ENCODE peak calls at places on chromosomes 16 and 17, in eight cellular contexts. A is spleen; Y is mucosa of descending colon; J is CD8-positive, alpha-beta T cell; W is CD8-positive, alpha-beta memory T cell; E is heart right ventricle; F is H1; C is adipocyte. N is an unnamed sample. For H3K9me3, H3K4me1 and H3K36me3, the result is how much of the 10 kb centered on the place peaks cover.

GRCh38 chr16:89476811-89477261 is 13.5 kb downstream of the ANKRD11 start:
- DNase-seq in A (no peak), Y (no peak), J (no peak), W (no peak), E (no peak), F (no peak), C (no peak), N (no peak)

GRCh38 chr16:1338119-1338730 is 4.8 kb downstream of the BAIAP3 start:
- DNase-seq in A (no peak), Y (peak), J (no peak), W (no peak), E (no peak), F (no peak), C (no peak), N (no peak)

GRCh38 chr17:18356624-18357023 is 6.7 kb downstream of the SHMT1 start:
- DNase-seq in A (no peak), Y (no peak), J (no peak), W (no peak), E (no peak), F (no peak), C (peak), N (no peak)

GRCh38 chr16:3022208-3022696 is 1.5 kb downstream of the HCFC1R1 start:
- DNase-seq in A (peak), Y (peak), J (peak), W (peak), E (peak), F (no peak), C (peak), N (peak)

GRCh38 chr17:59753522-59754467 is 46.3 kb downstream of the VMP1 start:
- DNase-seq in A (no peak), Y (no peak), J (no peak), W (peak), E (no peak), F (no peak), C (peak), N (no peak)

GRCh38 chr17:79750650-79751545 is 20.2 kb downstream of the ENPP7 start:
- DNase-seq in A (no peak), Y (no peak), J (no peak), W (no peak), E (no peak), F (no peak), C (no peak), N (no peak)

GRCh38 chr17:27856676-27857429 is 36.3 kb downstream of the LYRM9 start:
- DNase-seq in A (no peak), Y (no peak), J (no peak), W (no peak), E (no peak), F (no peak), C (no peak), N (no peak)

GRCh38 chr17:7043544-7044268 is at the start of gene SLC16A11:
- DNase-seq in A (peak), Y (peak), J (peak), W (peak), E (peak), F (no peak), C (peak), N (peak)

GRCh38 chr17:78998311-78999055 is 11.1 kb downstream of the CANT1 start:
- DNase-seq in A (peak), Y (peak), J (no peak), W (no peak), E (peak), F (no peak), C (no peak), N (peak)

GRCh38 chr16:10314811-10315210 is 71.0 kb upstream of the ATF7IP2 start:
- DNase-seq in A (no peak), Y (no peak), J (no peak), W (peak), E (no peak), F (no peak), C (peak), N (no peak)

GRCh38 chr17:41581366-41582060 is 5.2 kb downstream of the KRT14 start:
- DNase-seq in A (no peak), Y (no peak), J (no peak), W (no peak), E (no peak), F (no peak), C (no peak), N (no peak)

GRCh38 chr17:47813512-47814031 is 8.0 kb downstream of the OSBPL7 start:
- DNase-seq in A (no peak), Y (no peak), J (no peak), W (no peak), E (no peak), F (no peak), C (no peak), N (peak)

GRCh38 chr17:29566473-29567361 is at the start of gene ABHD15:
- DNase-seq in A (peak), Y (peak), J (peak), W (peak), E (peak), F (no peak), C (peak), N (peak)

GRCh38 chr17:1649116-1649843 is 386 bp downstream of the RILP start:
- DNase-seq in A (peak), Y (peak), J (no peak), W (peak), E (peak), F (no peak), C (peak), N (peak)

GRCh38 chr16:77431131-77431670 is 3.6 kb downstream of the ADAMTS18 start:
- DNase-seq in A (no peak), Y (no peak), J (no peak), W (no peak), E (no peak), F (no peak), C (no peak), N (no peak)

GRCh38 chr17:44911133-44912001 is 3.9 kb downstream of the GFAP start:
- DNase-seq in A (peak), Y (peak), J (peak), W (peak), E (peak), F (peak), C (peak), N (peak)

GRCh38 chr16:55678061-55678935 is 22.5 kb downstream of the SLC6A2 start:
- DNase-seq in A (no peak), Y (no peak), J (no peak), W (no peak), E (no peak), F (no peak), C (no peak), N (no peak)

GRCh38 chr16:88730632-88731607 is 24.6 kb downstream of the CTU2 start:
- DNase-seq in A (no peak), Y (no peak), J (no peak), W (no peak), E (no peak), F (no peak), C (no peak), N (no peak)

GRCh38 chr17:30236807-30237206 is 1.3 kb upstream of the SLC6A4 start:
- DNase-seq in A (peak), Y (peak), J (peak), W (no peak), E (peak), F (peak), C (peak), N (peak)

DNA sequence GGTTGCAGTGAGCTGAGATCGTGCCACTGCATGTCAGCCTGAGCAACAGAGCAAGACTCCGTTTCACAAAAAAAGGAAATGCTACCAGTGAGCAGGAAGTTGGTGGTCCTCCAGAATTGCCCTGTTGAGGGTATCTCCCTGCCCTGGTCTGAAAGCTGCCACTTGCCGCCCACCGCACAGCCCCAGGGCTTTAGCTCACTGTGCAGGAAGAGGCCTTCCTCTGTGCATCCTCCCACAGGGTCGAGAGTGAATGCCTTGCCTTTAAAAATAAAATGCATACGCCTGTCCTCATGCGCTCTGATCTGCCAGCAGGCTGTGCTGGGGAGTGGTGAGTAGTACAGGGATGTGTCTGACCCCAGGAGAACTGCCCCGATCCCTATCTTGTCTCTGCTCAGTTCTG is 587.5 kb downstream of the MAF start:
- DNase-seq in A (no peak), Y (no peak), J (no peak), W (no peak), E (no peak), F (no peak), C (no peak), N (no peak)
- H3K9me3 ChIP-seq in A (under half), Y (under half), J (under half), W (under half), E (under half), F (under half), C (under half), N (under half)

GRCh38 chr16:75112281-75113045 is 4.1 kb downstream of the LDHD start:
- DNase-seq in A (peak), Y (peak), J (no peak), W (no peak), E (no peak), F (no peak), C (no peak), N (peak)
- H3K4me1 ChIP-seq in A (under half), Y (under half), J (under half), W (under half), E (under half), F (half or more), C (under half), N (half or more)

DNA sequence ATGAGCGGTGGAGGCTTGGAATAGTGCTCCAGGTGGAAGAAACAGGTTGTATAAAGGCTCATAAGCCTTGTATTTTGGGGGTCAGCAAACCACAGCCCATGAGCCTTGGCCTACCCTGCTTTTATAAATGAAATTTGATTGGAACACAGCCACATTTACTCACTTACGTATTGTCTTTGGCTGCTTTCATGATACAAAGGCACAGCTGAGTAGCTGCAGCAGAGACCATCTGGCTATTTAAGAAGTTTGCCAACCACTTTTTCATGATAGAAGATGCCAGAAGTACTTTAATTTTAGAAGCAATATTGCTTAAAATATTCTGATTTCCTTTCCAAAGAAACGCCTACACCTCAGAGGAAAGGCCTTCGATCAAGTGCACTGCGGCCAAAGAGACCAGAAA is 73.8 kb downstream of the C17orf58 start:
- DNase-seq in A (no peak), Y (no peak), J (no peak), W (no peak), E (no peak), F (no peak), C (no peak), N (no peak)
- H3K36me3 ChIP-seq in A (half or more), Y (under half), J (under half), W (under half), E (under half), F (half or more), C (half or more), N (half or more)

GRCh38 chr17:72448019-72448418 is 327.2 kb downstream of the SOX9 start:
- DNase-seq in A (no peak), Y (no peak), J (no peak), W (no peak), E (no peak), F (no peak), C (no peak), N (no peak)
- H3K9me3 ChIP-seq in A (under half), Y (under half), J (under half), W (under half), E (under half), F (under half), C (under half), N (under half)

DNA sequence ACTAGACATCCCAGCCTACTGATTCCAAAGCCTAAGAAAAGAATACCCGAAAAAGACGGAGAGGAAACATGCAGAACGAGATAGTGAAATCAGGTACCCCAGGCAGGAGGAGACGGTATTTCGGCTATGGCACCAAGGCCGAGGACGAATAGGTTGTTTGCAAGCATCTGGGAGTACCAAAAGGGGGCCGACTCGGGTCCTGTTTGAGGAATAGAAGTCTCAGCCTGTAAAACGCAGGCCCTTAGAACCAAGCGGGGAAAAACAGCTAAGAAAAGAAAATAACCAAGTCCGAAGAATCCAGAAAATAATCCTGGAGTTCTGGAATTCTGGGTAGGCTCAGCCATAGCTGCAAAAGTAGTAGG is 537 bp downstream of the SLC35B1 start:
- DNase-seq in A (peak), Y (no peak), J (peak), W (peak), E (no peak), F (no peak), C (peak), N (no peak)
- H3K4me1 ChIP-seq in A (under half), Y (under half), J (under half), W (under half), E (under half), F (under half), C (under half), N (under half)

GRCh38 chr17:76685366-76685765 is 25.4 kb downstream of the MXRA7 start:
- DNase-seq in A (peak), Y (no peak), J (no peak), W (no peak), E (no peak), F (no peak), C (no peak), N (no peak)
- H3K36me3 ChIP-seq in A (under half), Y (under half), J (under half), W (under half), E (under half), F (under half), C (under half), N (under half)

GRCh38 chr16:61131447-61131846 is 904.8 kb downstream of the CDH8 start:
- DNase-seq in A (no peak), Y (no peak), J (no peak), W (no peak), E (no peak), F (no peak), C (no peak), N (no peak)

DNA sequence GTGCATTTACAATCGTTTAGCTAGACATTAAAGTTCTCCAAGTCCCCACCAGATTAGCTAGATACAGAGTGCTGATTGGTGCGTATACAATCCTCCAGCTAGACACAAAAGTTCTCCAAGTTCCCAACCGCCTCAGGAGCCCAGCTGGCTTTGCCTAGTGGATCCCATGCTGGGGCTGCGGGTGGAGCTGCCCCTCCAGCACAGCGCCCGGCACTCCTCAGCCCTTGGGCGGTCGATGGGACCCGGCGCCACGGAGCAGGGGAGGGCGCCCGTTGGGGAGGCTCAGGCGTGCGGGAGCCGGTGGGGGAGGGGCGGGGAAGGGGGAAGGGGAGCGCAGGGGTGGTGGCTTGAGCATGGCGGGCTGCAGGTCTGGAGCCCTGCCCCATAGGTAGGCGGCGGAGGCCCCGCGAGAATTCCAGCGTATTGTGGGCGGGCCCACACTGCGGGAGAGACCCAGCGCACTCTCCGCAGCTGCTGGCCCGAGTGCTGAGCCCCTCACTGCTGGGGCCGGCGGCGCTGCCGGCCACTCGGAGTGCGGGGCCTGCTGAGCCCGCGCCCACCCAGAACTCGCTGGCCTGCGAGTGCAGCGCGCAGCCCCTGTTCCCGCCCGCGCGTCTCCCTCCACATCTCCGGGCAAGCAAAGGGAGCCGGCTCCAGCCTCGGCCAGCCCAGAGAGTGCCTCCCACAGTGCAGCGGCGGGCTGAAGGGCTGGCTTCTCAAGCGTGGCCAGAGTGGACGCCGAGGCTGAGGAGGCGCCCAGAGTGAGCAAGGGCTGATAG is 907.5 kb downstream of the CDH8 start:
- DNase-seq in A (peak), Y (no peak), J (no peak), W (no peak), E (peak), F (no peak), C (no peak), N (peak)
- H3K9me3 ChIP-seq in A (under half), Y (under half), J (under half), W (under half), E (under half), F (under half), C (under half), N (under half)

GRCh38 chr16:57825298-57826039 is 23.2 kb upstream of the KIFC3 start:
- DNase-seq in A (no peak), Y (no peak), J (no peak), W (no peak), E (no peak), F (no peak), C (no peak), N (no peak)

GRCh38 chr16:57823836-57824235 is 21.5 kb upstream of the KIFC3 start:
- DNase-seq in A (no peak), Y (no peak), J (no peak), W (no peak), E (peak), F (no peak), C (no peak), N (no peak)

GRCh38 chr16:57826706-57827625 is 24.7 kb upstream of the KIFC3 start:
- DNase-seq in A (peak), Y (no peak), J (no peak), W (no peak), E (peak), F (no peak), C (no peak), N (no peak)

GRCh38 chr16:57824880-57825279 is 22.6 kb upstream of the KIFC3 start:
- DNase-seq in A (peak), Y (no peak), J (no peak), W (no peak), E (no peak), F (no peak), C (no peak), N (peak)

DNA sequence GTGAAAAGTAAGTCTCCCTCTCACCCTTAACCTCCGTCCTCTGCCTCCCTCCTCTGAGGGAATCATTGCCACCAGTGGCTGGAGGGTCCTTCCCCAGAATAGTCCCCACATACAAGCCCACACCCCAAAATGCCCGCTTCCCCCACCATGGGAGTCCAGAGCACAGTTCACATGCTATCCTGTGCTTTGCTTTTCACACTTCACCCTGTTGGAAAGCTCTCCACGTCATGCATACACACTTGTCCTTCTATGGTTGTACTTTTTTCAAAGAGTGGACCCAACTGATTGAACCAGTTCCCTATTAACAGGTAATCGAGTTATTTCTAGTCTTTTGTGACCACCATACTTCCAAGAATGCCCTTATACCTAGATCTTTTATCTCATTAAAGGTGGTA is 23.7 kb upstream of the KIFC3 start:
- DNase-seq in A (peak), Y (no peak), J (no peak), W (no peak), E (no peak), F (no peak), C (no peak), N (no peak)
- H3K4me1 ChIP-seq in A (under half), Y (under half), J (under half), W (under half), E (under half), F (under half), C (under half), N (under half)

N was measured in upper lobe of right lung.